ENCODE peak calls at places on chromosome 2, in six cellular contexts. P, H, K, V, O and E are unnamed samples.

GRCh38 chr2:36963106-36963505 is 3.2 kb downstream of the STRN start:
- DNase-seq in H (no peak), V (no peak), P (peak; percentile 76), K (peak; percentile 26), O (no peak), E (no peak)

GRCh38 chr2:173339807-173340206 is 14.9 kb upstream of the CDCA7 start:
- DNase-seq in H (no peak), V (no peak), P (no peak), K (no peak), O (no peak), E (no peak)

GRCh38 chr2:9656270-9656766 is 25.5 kb upstream of the YWHAQ start:
- DNase-seq in P (no peak), O (no peak), V (no peak), K (no peak), H (peak; percentile 51), E (no peak)

GRCh38 chr2:43119303-43119702 is 107.1 kb downstream of the ZFP36L2 start:
- DNase-seq in H (no peak), P (no peak), K (no peak), V (no peak), O (no peak), E (no peak)

GRCh38 chr2:197134206-197134605 is 176.4 kb downstream of the ANKRD44 start:
- DNase-seq in O (no peak), V (no peak), H (no peak), K (no peak), P (no peak), E (no peak)

GRCh38 chr2:10278029-10278762 is 24.5 kb upstream of the HPCAL1 start:
- DNase-seq in H (peak; percentile 73), P (no peak), K (no peak), V (peak; percentile 87), O (peak; percentile 89), E (peak; percentile 70)

GRCh38 chr2:230155359-230155758 is 64.4 kb downstream of the SP110 start:
- DNase-seq in H (no peak), V (no peak), P (no peak), K (no peak), O (no peak), E (no peak)

GRCh38 chr2:69734040-69734611 is 7.8 kb upstream of the ANXA4 start:
- DNase-seq in H (peak; percentile 70), V (no peak), K (no peak), P (no peak), O (no peak), E (no peak)

GRCh38 chr2:11029136-11029535 is 117.4 kb downstream of the KCNF1 start:
- DNase-seq in O (no peak), V (no peak), K (no peak), P (no peak), H (no peak), E (no peak)

GRCh38 chr2:161077367-161078210 is 82.6 kb upstream of the TANK start:
- DNase-seq in K (no peak), P (no peak), H (peak; percentile 23), O (no peak), V (no peak), E (no peak)

GRCh38 chr2:11874861-11875260 is 128.4 kb downstream of the LPIN1 start:
- DNase-seq in K (no peak), H (no peak), V (no peak), P (no peak), O (no peak), E (no peak)

GRCh38 chr2:63903003-63903402 is 61.3 kb downstream of the UGP2 start:
- DNase-seq in K (no peak), P (no peak), O (no peak), H (no peak), V (no peak), E (no peak)

GRCh38 chr2:45765847-45766254 is 114.4 kb downstream of the PRKCE start:
- DNase-seq in P (no peak), H (no peak), K (peak; percentile 38), V (no peak), O (no peak), E (no peak)

GRCh38 chr2:187548658-187549057 is 5.6 kb downstream of the TFPI start:
- DNase-seq in K (no peak), P (no peak), H (no peak), O (no peak), V (no peak), E (no peak)
- H3K27ac ChIP-seq in K (peak overlapping the region; percentile 87), P (no peak overlapping the region), H (no peak overlapping the region), O (peak overlapping the region; percentile 81), V (peak overlapping the region; percentile 80), E (peak overlapping the region; percentile 93)

GRCh38 chr2:85769987-85770362 is 16.2 kb downstream of the ATOH8 start:
- DNase-seq in K (no peak), H (no peak), P (no peak), O (no peak), V (peak; percentile 62), E (no peak)

GRCh38 chr2:85769236-85769986 is 15.6 kb downstream of the ATOH8 start:
- DNase-seq in K (no peak), P (peak; percentile 71), V (peak; percentile 63), H (no peak), O (no peak), E (no peak)

GRCh38 chr2:85770369-85770768 is 16.6 kb downstream of the ATOH8 start:
- DNase-seq in P (no peak), K (no peak), H (no peak), V (no peak), O (no peak), E (peak; percentile 52)

GRCh38 chr2:85767803-85768665 is 14.2 kb downstream of the ATOH8 start:
- DNase-seq in K (no peak), O (no peak), H (no peak), P (no peak), V (no peak), E (no peak)

GRCh38 chr2:85768713-85769112 is 14.9 kb downstream of the ATOH8 start:
- DNase-seq in V (peak; percentile 84), P (peak; percentile 63), H (peak; percentile 42), K (peak; percentile 78), O (no peak), E (no peak)
- H3K4me1 ChIP-seq in V (no peaks in the 10 kb centered on the region), P (peaks cover 63% of the 10 kb centered on the region), H (peaks cover 51% of the 10 kb centered on the region), K (peaks cover 49% of the 10 kb centered on the region), O (peaks cover 80% of the 10 kb centered on the region), E (peaks cover 31% of the 10 kb centered on the region)

DNA sequence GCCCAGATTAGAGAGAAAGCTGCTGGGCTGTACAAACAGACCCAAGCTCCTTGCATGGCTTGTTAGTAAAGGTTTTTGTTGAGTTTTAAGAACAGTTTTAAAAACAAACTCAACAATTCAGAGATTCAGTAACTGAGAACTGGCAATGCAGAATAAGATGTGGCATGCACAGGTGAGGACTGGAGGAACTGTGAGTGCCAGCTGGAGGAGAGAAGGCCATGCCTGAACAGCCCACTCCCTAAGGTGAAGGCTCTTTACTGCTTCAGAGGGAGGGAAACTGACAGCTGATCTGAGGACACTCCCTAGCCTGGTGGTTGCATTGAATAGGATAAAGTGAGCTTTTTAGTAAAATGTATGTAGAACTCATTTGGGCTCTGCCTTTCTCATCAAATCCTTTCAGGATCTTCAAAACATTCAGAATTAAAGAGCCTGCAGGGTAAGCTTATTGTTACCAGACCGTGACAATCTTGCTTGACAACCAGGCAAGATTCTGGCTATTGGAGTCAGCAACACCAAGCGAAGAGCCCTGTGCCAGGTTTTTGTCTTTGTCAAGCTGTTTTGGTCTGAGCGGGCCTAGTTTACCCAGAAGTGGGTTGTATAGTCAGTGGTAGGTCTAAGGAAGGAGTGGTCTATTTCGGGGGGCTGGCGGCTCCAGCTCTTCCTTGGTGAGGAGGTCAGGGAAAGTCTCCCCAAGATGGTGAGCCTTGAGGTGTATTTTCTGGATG is 63.2 kb upstream of the IGFBP5 start:
- DNase-seq in O (no peak), K (no peak), H (no peak), V (no peak), P (no peak), E (no peak)
- TF ChIP-seq CTCF in O (no peak), K (no peak), H (no peak), V (no peak), P (no peak), E (no peak)

DNA sequence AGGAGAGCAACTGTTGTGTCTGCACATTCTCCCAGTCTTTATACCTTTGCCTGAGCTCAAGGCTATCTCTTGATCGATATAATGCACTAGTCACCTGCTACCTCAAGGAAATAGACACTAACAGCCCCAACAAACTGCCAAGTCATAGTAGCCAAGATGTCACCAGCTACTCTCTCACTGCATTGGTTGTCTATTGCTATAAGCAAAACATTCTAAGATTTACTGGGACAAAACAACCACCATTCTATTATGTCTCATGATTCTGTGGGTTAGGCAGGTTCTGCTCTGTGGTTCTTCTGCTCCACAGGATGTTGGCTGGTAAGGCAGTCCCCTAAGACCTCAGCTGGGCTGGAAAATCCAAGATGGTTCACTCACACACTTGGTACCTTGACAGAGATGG is 28.5 kb upstream of the MLPH start:
- DNase-seq in H (no peak), K (no peak), P (no peak), V (no peak), O (no peak), E (no peak)
- H3K27ac ChIP-seq in H (no peak overlapping the region), K (no peak overlapping the region), P (no peak overlapping the region), V (peak overlapping the region; percentile 35), O (no peak overlapping the region), E (no peak overlapping the region)

GRCh38 chr2:65070172-65070830 is 14.1 kb downstream of the CEP68 start:
- DNase-seq in P (no peak), O (no peak), K (peak; percentile 73), V (no peak), H (peak; percentile 85), E (no peak)

GRCh38 chr2:65067806-65068553 is 11.8 kb downstream of the CEP68 start:
- DNase-seq in K (no peak), H (no peak), O (no peak), P (no peak), V (no peak), E (no peak)

GRCh38 chr2:65071499-65072180 is 15.4 kb downstream of the CEP68 start:
- DNase-seq in V (no peak), K (peak; percentile 34), O (no peak), P (peak; percentile 49), H (peak; percentile 62), E (no peak)

GRCh38 chr2:65070856-65071255 is 14.6 kb downstream of the CEP68 start:
- DNase-seq in H (no peak), V (no peak), P (no peak), K (no peak), O (no peak), E (no peak)

DNA sequence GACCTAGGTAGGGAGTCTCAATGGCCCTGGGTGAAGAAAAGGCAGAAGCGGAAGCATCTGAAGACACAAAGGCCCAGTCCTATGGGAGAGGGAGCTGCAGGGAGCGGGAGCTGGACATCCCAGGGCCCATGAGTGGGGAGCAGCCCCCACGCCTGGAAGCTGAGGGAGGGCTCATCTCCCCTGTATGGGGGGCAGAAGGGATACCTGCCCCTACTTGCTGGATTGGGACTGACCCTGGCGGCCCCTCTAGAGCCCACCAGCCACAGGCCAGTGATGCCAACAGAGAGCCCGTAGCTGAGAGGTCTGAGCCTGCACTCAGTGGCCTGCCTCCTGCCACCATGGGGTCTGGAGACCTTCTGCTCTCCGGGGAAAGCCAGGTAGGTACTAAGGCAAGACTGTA is 13.2 kb downstream of the CEP68 start:
- DNase-seq in K (no peak), O (no peak), V (no peak), H (no peak), P (no peak), E (no peak)
- H3K4me1 ChIP-seq in K (peaks cover 18% of the 10 kb centered on the region), O (peaks cover 47% of the 10 kb centered on the region), V (no peaks in the 10 kb centered on the region), H (peaks cover 60% of the 10 kb centered on the region), P (no peaks in the 10 kb centered on the region), E (no peaks in the 10 kb centered on the region)